ENCODE peak calls at places on chromosomes 13 and 19, in four cellular contexts. U, W, S and D are unnamed samples.

GRCh38 chr13:42684226-42684625 is 97.2 kb upstream of the FAM216B start:
- DNase-seq in U (no peak), W (no peak), S (no peak), D (no peak)

GRCh38 chr19:982567-983170 is 1.5 kb upstream of the WDR18 start:
- DNase-seq in U (peak), W (no peak), S (peak), D (no peak)

GRCh38 chr13:85512421-85512820 is 286.8 kb downstream of the SLITRK6 start:
- DNase-seq in U (no peak), W (no peak), S (peak), D (no peak)

GRCh38 chr19:5228932-5229777 is 111.5 kb downstream of the PTPRS start:
- DNase-seq in U (no peak), W (no peak), S (no peak), D (no peak)

GRCh38 chr19:17946965-17947784 is 14.4 kb downstream of the CCDC124 start:
- DNase-seq in U (no peak), W (no peak), S (peak), D (no peak)

GRCh38 chr19:39084732-39085080 is 538 bp downstream of the ACP7 start:
- DNase-seq in U (no peak), W (no peak), S (no peak), D (peak)

GRCh38 chr13:106762711-106763110 is 194.8 kb upstream of the ARGLU1 start:
- DNase-seq in U (no peak), W (no peak), S (no peak), D (no peak)

GRCh38 chr13:44223785-44224432 is 149.7 kb upstream of the SERP2 start:
- DNase-seq in U (no peak), W (no peak), S (no peak), D (no peak)

GRCh38 chr19:3275068-3275582 is 50.7 kb downstream of the CELF5 start:
- DNase-seq in U (peak), W (peak), S (peak), D (no peak)

GRCh38 chr13:28357846-28358496 is 137.0 kb downstream of the FLT1 start:
- DNase-seq in U (no peak), W (no peak), S (no peak), D (no peak)

GRCh38 chr13:42258747-42259146 is 13.2 kb upstream of the AKAP11 start:
- DNase-seq in U (peak), W (no peak), S (no peak), D (no peak)

GRCh38 chr13:111389621-111390521 is 69.4 kb downstream of the TEX29 start:
- DNase-seq in U (no peak), W (no peak), S (no peak), D (no peak)

GRCh38 chr13:46100191-46100877 is 4.5 kb downstream of the CPB2 start:
- DNase-seq in U (peak), W (no peak), S (no peak), D (no peak)

GRCh38 chr13:45162821-45163220 is 38.0 kb downstream of the KCTD4 start:
- DNase-seq in U (no peak), W (peak), S (no peak), D (peak)

GRCh38 chr19:57056972-57057371 is 62.8 kb upstream of the USP29 start:
- DNase-seq in U (no peak), W (no peak), S (no peak), D (no peak)

GRCh38 chr13:52405767-52406494 is at the start of gene THSD1:
- DNase-seq in U (no peak), W (no peak), S (no peak), D (no peak)

GRCh38 chr13:23715762-23716235 is 145.6 kb downstream of the TNFRSF19 start:
- DNase-seq in U (peak), W (peak), S (peak), D (no peak)

GRCh38 chr19:31223805-31224534 is 125.3 kb downstream of the TSHZ3 start:
- DNase-seq in U (no peak), W (no peak), S (no peak), D (no peak)

GRCh38 chr13:86922936-86923335 is 748.2 kb upstream of the SLITRK5 start:
- DNase-seq in U (no peak), W (no peak), S (no peak), D (no peak)

GRCh38 chr19:3404324-3405260 is 38.2 kb downstream of the NFIC start:
- DNase-seq in U (no peak), W (no peak), S (no peak), D (no peak)

DNA sequence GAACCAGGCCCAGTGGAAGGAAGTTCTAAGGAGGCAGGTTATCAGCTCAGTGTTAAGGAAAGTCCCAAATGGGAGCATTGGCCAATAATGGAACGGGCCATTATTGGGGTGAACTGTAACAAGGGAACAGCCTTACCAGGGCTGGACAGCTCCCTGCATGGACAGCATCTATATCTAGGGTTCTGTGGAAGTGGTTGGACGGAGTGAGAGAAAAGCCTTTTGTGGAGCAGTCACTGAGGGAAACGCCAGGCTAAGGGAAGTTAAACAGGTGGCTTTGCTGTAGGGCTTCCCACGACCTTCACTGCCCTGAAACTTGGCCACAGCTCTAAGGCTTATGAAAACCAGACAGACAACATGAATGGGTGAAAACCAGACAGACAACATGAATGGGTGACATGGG is 17.0 kb downstream of the POU2F2 start:
- DNase-seq in U (no peak), W (no peak), S (no peak), D (no peak)
- TF ChIP-seq TCF7L2 in U (no peak), W (no peak), S (no peak), D (no peak)

GRCh38 chr13:103222683-103223082 is 156.5 kb upstream of the SLC10A2 start:
- DNase-seq in U (no peak), W (no peak), S (no peak), D (no peak)
- TF ChIP-seq TCF7L2 in U (no peak), W (no peak), S (no peak), D (no peak)

DNA sequence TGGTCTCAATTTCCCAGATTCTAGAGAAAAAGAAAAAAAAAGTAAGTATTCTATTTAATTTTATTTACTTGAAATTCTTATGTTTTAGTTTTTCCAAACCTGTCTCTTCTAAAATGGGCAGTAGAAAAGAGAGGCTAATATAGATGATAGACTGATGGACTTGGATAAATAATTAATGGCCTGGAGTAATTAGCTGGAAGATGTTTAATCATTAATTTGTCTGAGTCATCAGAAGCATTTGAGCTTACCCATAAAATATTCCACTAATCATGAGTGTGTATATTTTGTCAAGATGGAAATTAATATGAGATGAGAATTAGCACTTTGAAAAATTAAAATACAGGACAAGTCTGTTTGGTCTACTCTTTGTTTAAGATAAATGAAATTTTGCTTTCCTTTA is 212.1 kb upstream of the MIR17HG start:
- DNase-seq in U (no peak), W (no peak), S (no peak), D (no peak)
- TF ChIP-seq TCF7L2 in U (no peak), W (no peak), S (no peak), D (no peak)

DNA sequence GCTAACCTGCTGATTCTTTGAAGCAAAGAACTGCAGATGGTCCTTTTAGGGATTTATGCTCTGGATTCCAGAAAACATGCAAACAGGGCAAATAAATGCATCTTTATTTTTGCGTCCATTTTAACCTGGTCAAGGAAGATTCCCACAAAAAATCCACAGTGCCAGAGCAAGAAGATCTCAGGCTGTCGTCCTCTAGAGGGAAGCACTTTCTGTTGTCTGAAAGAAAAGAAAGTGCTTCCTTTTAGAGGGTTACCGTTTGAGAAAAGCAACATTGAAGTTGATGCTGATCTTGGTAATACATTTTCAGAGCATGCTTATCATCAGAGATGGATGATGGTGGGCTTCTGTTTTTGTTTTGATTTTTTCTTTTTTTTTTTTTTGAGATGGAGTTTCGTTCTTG is 75.5 kb downstream of the DPRX start:
- DNase-seq in U (no peak), W (no peak), S (no peak), D (no peak)
- TF ChIP-seq TCF7L2 in U (no peak), W (no peak), S (no peak), D (no peak)

DNA sequence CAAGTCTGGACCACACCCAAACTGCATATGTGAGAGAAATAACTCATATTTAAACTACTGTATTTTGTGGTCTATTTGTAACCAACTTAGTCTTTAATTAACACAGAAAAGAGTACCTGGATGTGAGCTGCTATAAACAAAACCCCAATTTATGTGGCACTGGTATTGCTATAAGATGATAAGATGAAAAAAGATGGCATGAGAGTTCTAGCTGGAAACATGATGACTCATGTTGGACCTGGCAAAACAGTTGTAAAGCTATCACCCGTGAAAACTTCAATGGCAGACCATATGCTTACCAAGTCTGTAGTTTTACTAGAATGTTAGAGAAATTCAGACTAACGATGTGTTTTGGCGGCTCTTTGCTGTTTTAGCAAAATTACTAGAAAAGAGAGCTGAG is 69.6 kb upstream of the PCDH9 start:
- DNase-seq in U (no peak), W (no peak), S (no peak), D (no peak)
- TF ChIP-seq TCF7L2 in U (no peak), W (no peak), S (no peak), D (no peak)

GRCh38 chr19:48676487-48676886 is 3.7 kb upstream of the NTN5 start:
- DNase-seq in U (no peak), W (no peak), S (no peak), D (no peak)

GRCh38 chr19:48680436-48681126 is 7.8 kb upstream of the NTN5 start:
- DNase-seq in U (no peak), W (no peak), S (no peak), D (no peak)

GRCh38 chr19:48676887-48677286 is 4.1 kb upstream of the NTN5 start:
- DNase-seq in U (no peak), W (no peak), S (no peak), D (no peak)

GRCh38 chr19:48681127-48681470 is 8.3 kb upstream of the NTN5 start:
- DNase-seq in U (peak), W (no peak), S (no peak), D (no peak)

GRCh38 chr19:48678201-48678600 is 5.4 kb upstream of the NTN5 start:
- DNase-seq in U (peak), W (no peak), S (no peak), D (no peak)
- TF ChIP-seq TCF7L2 in U (no peak), W (no peak), S (no peak), D (no peak)